ENCODE peak calls at places on chromosomes 16 and 17, in four cellular contexts. H, O, S and B are unnamed samples.

GRCh38 chr16:68490829-68491575 is 42.7 kb upstream of the SMPD3 start:
- DNase-seq in S (no peak), O (peak; percentile 83), H (no peak), B (peak; percentile 50)

GRCh38 chr16:27455700-27456099 is 53.7 kb downstream of the IL21R start:
- DNase-seq in S (no peak), O (no peak), H (peak; percentile 15), B (no peak)

GRCh38 chr16:3101018-3101840 is 2.1 kb upstream of the ZSCAN10 start:
- DNase-seq in O (peak; percentile 37), H (no peak), S (peak; percentile 68), B (peak; percentile 42)

GRCh38 chr16:56506941-56507340 is 12.9 kb downstream of the BBS2 start:
- DNase-seq in H (no peak), O (no peak), S (peak; percentile 77), B (peak; percentile 69)

GRCh38 chr16:3767333-3767977 is 50.1 kb upstream of the TRAP1 start:
- DNase-seq in S (no peak), H (no peak), O (no peak), B (no peak)

GRCh38 chr17:20154601-20155000 is 145.4 kb downstream of the SPECC1 start:
- DNase-seq in S (no peak), O (no peak), H (no peak), B (no peak)

GRCh38 chr16:2088759-2089358 is 41.1 kb downstream of the TSC2 start:
- DNase-seq in H (no peak), S (no peak), O (no peak), B (no peak)

GRCh38 chr17:8976638-8977037 is 11.1 kb upstream of the PIK3R5 start:
- DNase-seq in H (no peak), O (no peak), S (no peak), B (no peak)

GRCh38 chr17:13001991-13002615 is 15.7 kb downstream of the ELAC2 start:
- DNase-seq in H (no peak), O (no peak), S (peak; percentile 26), B (no peak)

GRCh38 chr17:61809816-61810392 is 53.4 kb downstream of the BRIP1 start:
- DNase-seq in H (no peak), S (peak; percentile 88), O (no peak), B (peak; percentile 69)

GRCh38 chr16:87418644-87419043 is 26.5 kb downstream of the MAP1LC3B start:
- DNase-seq in O (no peak), H (no peak), S (no peak), B (no peak)